ENCODE peak calls at places on chromosomes 3 and 15, in four cellular contexts. L is stimulated activated CD4-positive, alpha-beta T cell treated with anti-CD3 and anti-CD28 coated beads, Interleukin-2, amount 100 ng/mL, for 48 hours; K is left colon; O is stimulated activated CD8-positive, alpha-beta memory T cell treated with anti-CD3 and anti-CD28 coated beads, Interleukin-15, amount 100 ng/mL, for 1 hour. E is an unnamed sample.

GRCh38 chr3:179666436-179667035 is 13.7 kb downstream of the USP13 start:
- DNase-seq in L (no peak), K (no peak), O (no peak), E (no peak)

GRCh38 chr3:177770821-177771220 is 573.5 kb upstream of the TBL1XR1 start:
- DNase-seq in L (no peak), K (no peak), O (no peak), E (no peak)

GRCh38 chr3:37968784-37969600 is 21.6 kb upstream of the VILL start:
- DNase-seq in L (no peak), K (no peak), O (no peak), E (no peak)

GRCh38 chr3:29440321-29441019 is 159.6 kb downstream of the RBMS3 start:
- DNase-seq in L (no peak), K (no peak), O (no peak), E (peak; percentile 19)

GRCh38 chr15:55247276-55247675 is 42.3 kb downstream of the RAB27A start:
- DNase-seq in L (no peak), K (no peak), O (no peak), E (no peak)

GRCh38 chr3:30848093-30848779 is 46.2 kb downstream of the GADL1 start:
- DNase-seq in L (no peak), K (no peak), O (no peak), E (no peak)

GRCh38 chr3:84680700-84681099 is 278.1 kb upstream of the CADM2 start:
- DNase-seq in L (no peak), K (no peak), O (no peak), E (no peak)

GRCh38 chr3:119322523-119323400 is 28.6 kb downstream of the ARHGAP31 start:
- DNase-seq in L (peak; percentile 92), K (peak; percentile 84), O (peak; percentile 77), E (peak; percentile 76)

GRCh38 chr3:50237133-50237651 is 1.2 kb downstream of the GNAI2 start:
- DNase-seq in L (no peak), K (no peak), O (no peak), E (no peak)

GRCh38 chr3:73727117-73727802 is 102.5 kb upstream of the PDZRN3 start:
- DNase-seq in L (no peak), K (peak; percentile 30), O (no peak), E (no peak)

GRCh38 chr15:83404143-83404542 is 43.0 kb upstream of the SH3GL3 start:
- DNase-seq in L (no peak), K (no peak), O (no peak), E (no peak)

GRCh38 chr3:188772886-188773285 is 398.9 kb upstream of the TPRG1 start:
- DNase-seq in L (no peak), K (no peak), O (no peak), E (no peak)

GRCh38 chr3:107106316-107106715 is 270.9 kb upstream of the CCDC54 start:
- DNase-seq in L (no peak), K (no peak), O (no peak), E (no peak)

GRCh38 chr3:82685761-82686160 is 924.3 kb upstream of the GBE1 start:
- DNase-seq in L (no peak), K (no peak), O (no peak), E (no peak)

GRCh38 chr3:53802256-53802880 is 43.9 kb downstream of the CHDH start:
- DNase-seq in L (no peak), K (peak; percentile 13), O (no peak), E (no peak)

GRCh38 chr15:81312790-81313543 is 11.0 kb downstream of the STARD5 start:
- DNase-seq in L (no peak), K (peak; percentile 70), O (no peak), E (peak; percentile 62)

GRCh38 chr3:87987952-87988351 is 70.9 kb downstream of the CGGBP1 start:
- DNase-seq in L (no peak), K (no peak), O (no peak), E (no peak)

GRCh38 chr15:68997050-68997449 is 17.4 kb upstream of the NOX5 start:
- DNase-seq in L (no peak), K (no peak), O (no peak), E (no peak)

GRCh38 chr3:43647331-43648166 is 25.7 kb upstream of the ANO10 start:
- DNase-seq in L (no peak), K (no peak), O (no peak), E (no peak)

GRCh38 chr3:7682822-7683229 is 818.8 kb upstream of the LMCD1 start:
- DNase-seq in L (no peak), K (no peak), O (no peak), E (no peak)

GRCh38 chr3:120623719-120624093 is 27.6 kb downstream of the NDUFB4 start:
- DNase-seq in L (no peak), K (no peak), O (no peak), E (no peak)

GRCh38 chr3:123061856-123062255 is 5.0 kb upstream of the PDIA5 start:
- DNase-seq in L (no peak), K (no peak), O (no peak), E (no peak)

GRCh38 chr3:64441861-64442260 is 216.6 kb upstream of the PRICKLE2 start:
- DNase-seq in L (no peak), K (no peak), O (no peak), E (no peak)

GRCh38 chr15:62277816-62278394 is 112.8 kb upstream of the C2CD4B start:
- DNase-seq in L (no peak), K (no peak), O (no peak), E (no peak)

GRCh38 chr3:154730221-154730620 is 300.2 kb upstream of the GPR149 start:
- DNase-seq in L (no peak), K (no peak), O (no peak), E (no peak)

GRCh38 chr3:192888121-192888520 is 29.5 kb downstream of the MB21D2 start:
- DNase-seq in L (no peak), K (no peak), O (no peak), E (no peak)

GRCh38 chr3:126516936-126517290 is 660 bp downstream of the UROC1 start:
- DNase-seq in L (no peak), K (no peak), O (no peak), E (no peak)

GRCh38 chr3:138300657-138301056 is 29.0 kb downstream of the NME9 start:
- DNase-seq in L (no peak), K (no peak), O (no peak), E (no peak)

GRCh38 chr3:73547427-73548036 is 77.2 kb downstream of the PDZRN3 start:
- DNase-seq in L (no peak), K (no peak), O (no peak), E (peak; percentile 29)